ENCODE peak calls at places on chromosome 9, in seven cellular contexts. R is AG04450, M is epithelial cell of esophagus, W is uterus, E is spleen, O is fibroblast of pulmonary artery, V is ascending aorta. S is an unnamed sample.

GRCh38 chr9:38278931-38279532 is 113.5 kb upstream of the ALDH1B1 start:
- DNase-seq in R (no peak), M (no peak), O (no peak), V (no peak), W (no peak), E (no peak), S (no peak)

GRCh38 chr9:111456536-111456935 is 27.6 kb downstream of the ECPAS start:
- DNase-seq in W (no peak), M (no peak), V (no peak), R (no peak), E (no peak), O (peak; percentile 16), S (no peak)

GRCh38 chr9:136471802-136472487 is 10.9 kb downstream of the SEC16A start:
- DNase-seq in M (no peak), E (no peak), R (no peak), W (no peak), V (no peak), O (no peak), S (no peak)

GRCh38 chr9:109286571-109286977 is 34.3 kb downstream of the EPB41L4B start:
- DNase-seq in R (no peak), E (no peak), W (no peak), M (peak; percentile 97), V (no peak), O (peak; percentile 6), S (no peak)

GRCh38 chr9:35335164-35335563 is 154.7 kb upstream of the RUSC2 start:
- DNase-seq in V (no peak), W (no peak), R (no peak), M (no peak), O (peak; percentile 71), E (no peak), S (no peak)

GRCh38 chr9:99660191-99660636 is 161.5 kb upstream of the NR4A3 start:
- DNase-seq in M (no peak), O (no peak), R (no peak), V (no peak), W (no peak), E (no peak), S (no peak)

GRCh38 chr9:126376311-126376902 is 49.8 kb downstream of the MVB12B start:
- DNase-seq in E (no peak), V (no peak), W (no peak), O (no peak), R (no peak), M (no peak), S (no peak)

GRCh38 chr9:97397220-97397619 is 14.7 kb upstream of the TDRD7 start:
- DNase-seq in M (no peak), E (no peak), O (no peak), W (no peak), R (no peak), V (no peak), S (no peak)

GRCh38 chr9:83583151-83584014 is 39.6 kb upstream of the IDNK start:
- DNase-seq in V (no peak), O (peak; percentile 74), E (no peak), W (peak; percentile 51), M (peak; percentile 67), R (peak; percentile 6), S (peak; percentile 40)

GRCh38 chr9:38008168-38009034 is 60.6 kb downstream of the SHB start:
- DNase-seq in M (peak; percentile 97), R (peak; percentile 56), V (no peak), O (peak; percentile 82), W (no peak), E (no peak), S (peak; percentile 69)

GRCh38 chr9:134536101-134536900 is 105.3 kb upstream of the COL5A1 start:
- DNase-seq in E (peak; percentile 19), V (no peak), O (peak; percentile 55), R (no peak), W (no peak), M (no peak), S (peak; percentile 81)

GRCh38 chr9:102456562-102456961 is 538.6 kb upstream of the CYLC2 start:
- DNase-seq in M (no peak), W (no peak), R (no peak), V (no peak), O (no peak), E (no peak), S (no peak)

GRCh38 chr9:84996716-84997115 is 327.2 kb downstream of the NTRK2 start:
- DNase-seq in O (no peak), M (no peak), R (no peak), V (no peak), E (no peak), W (no peak), S (no peak)

GRCh38 chr9:2849943-2850342 is 6.0 kb upstream of the PUM3 start:
- DNase-seq in M (no peak), O (no peak), R (no peak), W (no peak), V (no peak), E (no peak), S (no peak)

GRCh38 chr9:90921104-90921503 is 119.5 kb downstream of the SYK start:
- DNase-seq in E (no peak), O (peak; percentile 22), W (no peak), R (no peak), M (peak; percentile 98), V (peak; percentile 70), S (no peak)

GRCh38 chr9:97853844-97854695 is 1.0 kb downstream of the FOXE1 start:
- DNase-seq in V (no peak), R (no peak), E (peak; percentile 86), O (peak; percentile 30), W (no peak), M (peak; percentile 77), S (no peak)

GRCh38 chr9:16870606-16871357 is at the start of gene BNC2:
- DNase-seq in M (no peak), R (no peak), E (no peak), O (peak; percentile 71), V (no peak), W (peak; percentile 64), S (no peak)

GRCh38 chr9:34143116-34143515 is 16.6 kb upstream of the DCAF12 start:
- DNase-seq in R (no peak), M (no peak), W (no peak), E (no peak), O (no peak), V (no peak), S (no peak)

GRCh38 chr9:132166599-132166998 is 4.7 kb downstream of the NTNG2 start:
- DNase-seq in V (no peak), W (no peak), M (peak; percentile 24), O (no peak), R (no peak), E (no peak), S (no peak)

GRCh38 chr9:127545196-127546124 is 66.6 kb upstream of the STXBP1 start:
- DNase-seq in M (peak; percentile 64), W (no peak), R (no peak), V (no peak), O (peak; percentile 65), E (no peak), S (peak; percentile 63)

GRCh38 chr9:136324501-136325300 is 2.6 kb upstream of the GPSM1 start:
- DNase-seq in O (no peak), M (no peak), E (no peak), R (no peak), W (no peak), V (no peak), S (no peak)

GRCh38 chr9:134386951-134387831 is 60.9 kb downstream of the RXRA start:
- DNase-seq in M (no peak), O (no peak), R (no peak), W (no peak), V (no peak), E (no peak), S (no peak)

GRCh38 chr9:133253268-133253667 is 21.7 kb downstream of the ABO start:
- DNase-seq in R (no peak), O (no peak), M (no peak), E (no peak), V (no peak), W (no peak), S (no peak)

GRCh38 chr9:137575382-137575724 is 3.4 kb downstream of the DPH7 start:
- DNase-seq in O (no peak), M (no peak), V (no peak), W (no peak), E (no peak), R (no peak), S (no peak)

GRCh38 chr9:98642661-98643312 is 65.9 kb downstream of the GABBR2 start:
- DNase-seq in M (no peak), V (no peak), W (no peak), O (no peak), E (no peak), R (no peak), S (no peak)

GRCh38 chr9:125850763-125851162 is 103.6 kb downstream of the PBX3 start:
- DNase-seq in M (peak; percentile 1), R (no peak), V (no peak), O (peak; percentile 38), E (no peak), W (no peak), S (no peak)

GRCh38 chr9:31137850-31138160 is 1246.6 kb upstream of the ACO1 start:
- DNase-seq in E (no peak), R (no peak), O (peak; percentile 18), M (peak; percentile 61), W (no peak), V (no peak), S (no peak)

GRCh38 chr9:31136524-31136923 is 1247.9 kb upstream of the ACO1 start:
- DNase-seq in E (no peak), W (no peak), V (no peak), R (no peak), O (no peak), M (no peak), S (no peak)

GRCh38 chr9:31142456-31142855 is 1242.0 kb upstream of the ACO1 start:
- DNase-seq in W (no peak), V (no peak), R (no peak), E (no peak), O (no peak), M (no peak), S (no peak)

GRCh38 chr9:31137151-31137849 is 1247.1 kb upstream of the ACO1 start:
- DNase-seq in O (peak; percentile 96), R (peak; percentile 55), V (no peak), W (no peak), M (peak; percentile 86), E (no peak), S (peak; percentile 97)

GRCh38 chr9:31140316-31140715 is 1244.1 kb upstream of the ACO1 start:
- DNase-seq in V (no peak), M (peak; percentile 76), W (no peak), O (peak; percentile 55), E (no peak), R (no peak), S (peak; percentile 35)
- TF ChIP-seq CTCF in V (no peak), M (peak; percentile 36), W (no peak), O (peak; percentile 50), E (no peak), R (peak; percentile 7), S (peak; percentile 28)

GRCh38 chr9:107373809-107374208 is 90.7 kb downstream of the RAD23B start:
- DNase-seq in W (no peak), E (no peak), V (no peak), M (no peak), O (no peak), R (no peak), S (no peak)
- H3K4me3 ChIP-seq in W (no peak overlapping the region), E (no peak overlapping the region), V (no peak overlapping the region), M (no peak overlapping the region), O (no peak overlapping the region), R (no peak overlapping the region), S (no peak overlapping the region)

GRCh38 chr9:78972303-78973002 is 599.3 kb upstream of the TLE4 start:
- DNase-seq in R (no peak), V (no peak), W (no peak), O (no peak), E (no peak), M (no peak), S (no peak)
- TF ChIP-seq CTCF in R (no peak), V (no peak), W (no peak), O (no peak), E (no peak), M (no peak), S (no peak)

GRCh38 chr9:113399646-113400200 is 1.4 kb downstream of the ALAD start:
- DNase-seq in W (no peak), E (no peak), V (no peak), M (no peak), O (no peak), R (no peak), S (no peak)
- H3K4me3 ChIP-seq in W (no peak overlapping the region), E (peak overlapping the region; percentile 87), V (peak overlapping the region; percentile 55), M (no peak overlapping the region), O (peak overlapping the region; percentile 90), R (no peak overlapping the region), S (peak overlapping the region; percentile 90)